ENCODE peak calls at places on chromosomes 12 and 14, in five cellular contexts. N is suprapubic skin, V is Peyer's patch, C is vagina, B is body of pancreas. H is an unnamed sample.

GRCh38 chr12:80627773-80628172 is 79.7 kb upstream of the MYF6 start:
- DNase-seq in N (no peak), V (no peak), C (no peak), B (no peak), H (no peak)

GRCh38 chr14:61140872-61141271 is 140.3 kb downstream of the TMEM30B start:
- DNase-seq in N (no peak), V (no peak), C (no peak), B (no peak), H (no peak)

GRCh38 chr14:67538501-67538900 is 5.4 kb downstream of the PLEKHH1 start:
- DNase-seq in N (no peak), V (no peak), C (no peak), B (no peak), H (no peak)

GRCh38 chr12:53048780-53049401 is 974 bp upstream of the TNS2 start:
- DNase-seq in N (peak; percentile 81), V (no peak), C (peak; percentile 92), B (peak; percentile 72), H (no peak)

GRCh38 chr12:89225401-89225800 is 126.9 kb downstream of the DUSP6 start:
- DNase-seq in N (no peak), V (no peak), C (no peak), B (no peak), H (no peak)

GRCh38 chr12:93991882-93992415 is 156.4 kb upstream of the PLXNC1 start:
- DNase-seq in N (no peak), V (no peak), C (no peak), B (no peak), H (no peak)

GRCh38 chr14:71610797-71611196 is 321.4 kb upstream of the RGS6 start:
- DNase-seq in N (no peak), V (no peak), C (no peak), B (peak; percentile 19), H (no peak)

GRCh38 chr12:14868916-14869315 is 16.7 kb downstream of the MGP start:
- DNase-seq in N (no peak), V (no peak), C (no peak), B (no peak), H (peak; percentile 33)

GRCh38 chr14:49586673-49587460 is 687 bp upstream of the RPS29 start:
- DNase-seq in N (no peak), V (peak; percentile 93), C (no peak), B (no peak), H (peak; percentile 90)

GRCh38 chr14:67526676-67527459 is 6.2 kb upstream of the PLEKHH1 start:
- DNase-seq in N (no peak), V (peak; percentile 40), C (no peak), B (peak; percentile 71), H (peak; percentile 50)

DNA sequence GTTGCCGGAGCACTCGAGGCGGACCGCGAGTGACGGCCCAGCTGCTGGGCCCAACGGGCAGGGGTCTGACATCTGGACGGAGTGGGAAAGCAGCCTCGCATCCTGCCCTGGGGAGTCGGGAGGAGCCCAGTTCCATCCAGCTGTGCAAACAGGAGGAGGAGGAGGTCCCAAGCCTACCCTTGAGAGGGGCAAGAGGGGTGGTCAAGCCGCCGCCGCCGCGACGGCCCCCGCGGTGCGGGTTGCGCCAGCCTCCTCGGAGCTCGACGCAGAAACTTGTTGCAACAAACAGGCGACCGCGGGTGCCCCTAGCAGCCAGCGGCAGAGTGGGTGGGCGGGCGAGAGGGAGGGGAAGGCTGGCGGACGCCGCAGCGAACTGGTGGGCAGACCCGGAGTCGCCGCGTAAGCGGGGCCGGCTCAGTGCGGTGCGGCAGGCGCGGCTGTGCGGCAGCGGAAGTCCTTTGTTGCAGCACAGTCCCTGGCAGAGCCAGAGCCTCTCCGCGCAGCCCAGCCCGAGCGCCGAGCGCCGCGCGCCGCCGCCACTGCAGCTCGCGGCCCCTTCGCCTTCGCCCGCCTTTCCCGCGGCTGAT is at the start of gene ZBTB1:
- DNase-seq in N (peak; percentile 94), V (peak; percentile 77), C (peak; percentile 94), B (peak; percentile 83), H (peak; percentile 90)
- TF ChIP-seq POLR2A in N (peak; percentile 87), V (peak; percentile 82), C (no peak), B (peak; percentile 88), H (no peak)

GRCh38 chr14:104750658-104751057 is 2.3 kb upstream of the SIVA1 start:
- DNase-seq in N (no peak), V (no peak), C (no peak), B (no peak), H (peak; percentile 41)

GRCh38 chr14:104751539-104752337 is 1.2 kb upstream of the SIVA1 start:
- DNase-seq in N (no peak), V (no peak), C (no peak), B (no peak), H (no peak)

GRCh38 chr14:104752735-104753527 is at the start of gene SIVA1:
- DNase-seq in N (peak; percentile 100), V (peak; percentile 99), C (peak; percentile 99), B (peak; percentile 99), H (peak; percentile 100)

GRCh38 chr14:104753528-104754212 is 723 bp downstream of the SIVA1 start:
- DNase-seq in N (no peak), V (no peak), C (no peak), B (peak; percentile 37), H (peak; percentile 56)

DNA sequence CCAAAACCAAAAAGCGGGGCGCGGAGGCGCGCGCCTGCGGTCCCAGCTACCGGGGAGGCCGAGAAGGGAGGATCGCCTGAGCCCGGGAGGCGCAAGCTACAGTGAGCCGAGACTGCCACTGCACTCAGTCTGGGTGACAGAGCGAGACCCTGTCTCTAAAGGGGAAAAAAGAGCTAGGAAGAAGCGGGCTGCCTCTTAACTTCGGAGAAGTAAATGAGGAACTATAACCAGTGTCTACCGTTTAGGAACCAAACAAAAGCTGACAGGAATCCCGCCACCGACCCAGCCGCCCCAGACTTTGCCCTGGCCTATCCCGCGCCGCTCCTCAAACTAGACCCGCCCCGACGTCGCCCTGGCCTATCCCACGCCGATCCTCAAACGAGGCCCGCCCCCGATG is 611 bp upstream of the SIVA1 start:
- DNase-seq in N (no peak), V (no peak), C (no peak), B (no peak), H (no peak)
- TF ChIP-seq POLR2A in N (no peak), V (peak; percentile 45), C (no peak), B (no peak), H (peak; percentile 76)

DNA sequence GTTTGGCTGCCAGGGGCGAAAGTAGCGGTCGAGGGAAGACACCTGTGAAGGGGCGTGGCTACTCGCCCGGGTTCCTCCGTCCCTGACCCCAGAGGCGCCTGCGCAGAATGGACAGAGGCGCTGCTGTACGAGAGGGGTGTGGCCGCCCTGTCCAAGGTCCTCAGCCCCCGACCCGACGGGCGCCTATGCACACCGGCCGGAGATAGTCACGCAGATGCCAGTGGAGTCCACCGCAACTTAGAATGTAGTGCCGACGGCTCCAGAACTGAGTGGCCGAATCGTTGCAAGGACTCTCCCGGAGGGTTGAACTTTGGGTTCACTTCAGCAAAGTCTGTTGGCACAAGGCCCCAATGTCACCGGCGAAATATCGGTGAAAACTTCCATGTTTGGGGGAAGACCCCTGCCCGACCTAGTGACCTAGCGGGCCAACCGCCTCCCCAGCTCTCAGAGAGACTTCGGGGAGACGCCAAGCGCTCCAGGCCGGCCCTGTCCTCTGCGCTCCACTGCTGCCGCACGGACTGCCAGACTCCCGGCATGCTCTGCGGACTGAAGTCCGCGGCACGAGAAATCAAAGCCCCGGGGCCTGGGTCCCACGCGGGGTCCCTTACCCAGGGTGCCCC is 539 bp upstream of the RNU6-7 start:
- DNase-seq in N (peak; percentile 82), V (peak; percentile 94), C (peak; percentile 91), B (peak; percentile 90), H (peak; percentile 72)
- TF ChIP-seq POLR2A in N (no peak), V (peak; percentile 52), C (no peak), B (peak; percentile 37), H (no peak)

GRCh38 chr12:49058366-49059062 is 2.1 kb downstream of the KMT2D start:
- DNase-seq in N (no peak), V (no peak), C (no peak), B (no peak), H (peak; percentile 36)

GRCh38 chr12:49059385-49060232 is 985 bp downstream of the KMT2D start:
- DNase-seq in N (no peak), V (no peak), C (no peak), B (peak; percentile 30), H (peak; percentile 74)

GRCh38 chr12:49061157-49061650 is 610 bp upstream of the KMT2D start:
- DNase-seq in N (no peak), V (no peak), C (no peak), B (no peak), H (no peak)

GRCh38 chr12:49059063-49059384 is 1.6 kb downstream of the KMT2D start:
- DNase-seq in N (no peak), V (no peak), C (no peak), B (no peak), H (no peak)

GRCh38 chr12:49060237-49061156 is at the start of gene KMT2D:
- DNase-seq in N (peak; percentile 94), V (peak; percentile 88), C (no peak), B (peak; percentile 92), H (peak; percentile 97)
- TF ChIP-seq POLR2A in N (peak; percentile 22), V (peak; percentile 27), C (no peak), B (peak; percentile 76), H (peak; percentile 80)

GRCh38 chr12:12719496-12719895 is 2.3 kb downstream of the CDKN1B start:
- DNase-seq in N (no peak), V (no peak), C (no peak), B (no peak), H (peak; percentile 57)
- TF ChIP-seq POLR2A in N (no peak), V (peak; percentile 11), C (no peak), B (no peak), H (peak; percentile 56)

GRCh38 chr12:96879301-96879700 is 27.8 kb upstream of the NEDD1 start:
- DNase-seq in N (no peak), V (no peak), C (no peak), B (no peak), H (no peak)

GRCh38 chr12:96876966-96877365 is 30.1 kb upstream of the NEDD1 start:
- DNase-seq in N (no peak), V (no peak), C (no peak), B (no peak), H (no peak)

GRCh38 chr12:96881608-96882007 is 25.4 kb upstream of the NEDD1 start:
- DNase-seq in N (no peak), V (no peak), C (no peak), B (no peak), H (no peak)

GRCh38 chr12:96880220-96880619 is 26.8 kb upstream of the NEDD1 start:
- DNase-seq in N (no peak), V (no peak), C (no peak), B (no peak), H (peak; percentile 8)

GRCh38 chr12:96878704-96879103 is 28.4 kb upstream of the NEDD1 start:
- DNase-seq in N (no peak), V (no peak), C (no peak), B (no peak), H (no peak)
- TF ChIP-seq POLR2A in N (no peak), V (no peak), C (no peak), B (no peak), H (no peak)

GRCh38 chr14:101845496-101845895 is 84.0 kb downstream of the PPP2R5C start:
- DNase-seq in N (no peak), V (no peak), C (no peak), B (no peak), H (no peak)
- TF ChIP-seq POLR2A in N (no peak), V (no peak), C (no peak), B (no peak), H (no peak)

H was measured in erythroblast.